ENCODE peak calls at places on chromosome 6, in eight cellular contexts. E is adrenal gland; T is stimulated activated CD8-positive, alpha-beta memory T cell treated with anti-CD3 and anti-CD28 coated beads, Interleukin-4, amount 100 ng/mL, for 24 hours; N is effector CD4-positive, alpha-beta T cell; S is NCI-H345; I is GM19239; Z is HTR-8/SVneo; G is anterior cingulate cortex. Q is an unnamed sample.

GRCh38 chr6:141370438-141370837 is 762.3 kb upstream of the GJE1 start:
- DNase-seq in E (no peak), T (no peak), N (no peak), S (no peak), I (no peak), Z (no peak), G (no peak), Q (no peak)

GRCh38 chr6:130965657-130966056 is 97.4 kb downstream of the EPB41L2 start:
- DNase-seq in E (no peak), T (no peak), N (no peak), S (no peak), I (no peak), Z (no peak), G (no peak), Q (no peak)

GRCh38 chr6:170116643-170117042 is 174.2 kb downstream of the DLL1 start:
- DNase-seq in E (no peak), T (no peak), N (no peak), S (no peak), I (no peak), Z (no peak), G (no peak), Q (no peak)

GRCh38 chr6:68689910-68690309 is 54.8 kb downstream of the ADGRB3 start:
- DNase-seq in E (no peak), T (no peak), N (no peak), S (peak), I (no peak), Z (no peak), G (no peak), Q (no peak)

GRCh38 chr6:163485388-163485851 is 70.9 kb downstream of the QKI start:
- DNase-seq in E (no peak), T (no peak), N (no peak), S (no peak), I (no peak), Z (no peak), G (no peak), Q (no peak)

GRCh38 chr6:131597448-131597847 is 24.4 kb downstream of the ARG1 start:
- DNase-seq in E (no peak), T (no peak), N (no peak), S (no peak), I (no peak), Z (peak), G (no peak), Q (peak)

GRCh38 chr6:156865019-156865629 is 87.9 kb downstream of the ARID1B start:
- DNase-seq in E (no peak), T (no peak), N (no peak), S (no peak), I (no peak), Z (no peak), G (no peak), Q (no peak)

GRCh38 chr6:149410557-149410956 is 10.5 kb downstream of the SUMO4 start:
- DNase-seq in E (no peak), T (no peak), N (no peak), S (no peak), I (no peak), Z (no peak), G (no peak), Q (no peak)

GRCh38 chr6:105137388-105137787 is 42.4 kb downstream of the POPDC3 start:
- DNase-seq in E (no peak), T (no peak), N (no peak), S (no peak), I (no peak), Z (peak), G (no peak), Q (no peak)

GRCh38 chr6:15588966-15589634 is 73.7 kb downstream of the DTNBP1 start:
- DNase-seq in E (no peak), T (no peak), N (no peak), S (no peak), I (no peak), Z (no peak), G (no peak), Q (peak)

GRCh38 chr6:44094403-44095242 is 32.6 kb downstream of the MRPL14 start:
- DNase-seq in E (no peak), T (no peak), N (no peak), S (no peak), I (no peak), Z (no peak), G (no peak), Q (no peak)

GRCh38 chr6:158303210-158303731 is 9.0 kb upstream of the TULP4 start:
- DNase-seq in E (no peak), T (no peak), N (no peak), S (no peak), I (no peak), Z (no peak), G (no peak), Q (no peak)

GRCh38 chr6:106975699-106976032 is 1.1 kb upstream of the CD24 start:
- DNase-seq in E (no peak), T (no peak), N (no peak), S (no peak), I (no peak), Z (no peak), G (no peak), Q (peak)

GRCh38 chr6:165052561-165053500 is 256.6 kb downstream of the C6orf118 start:
- DNase-seq in E (no peak), T (no peak), N (no peak), S (no peak), I (no peak), Z (no peak), G (no peak), Q (no peak)

GRCh38 chr6:18214003-18214402 is 50.3 kb downstream of the DEK start:
- DNase-seq in E (no peak), T (no peak), N (no peak), S (no peak), I (no peak), Z (no peak), G (no peak), Q (no peak)

GRCh38 chr6:140609321-140609720 is 1234.9 kb upstream of the CITED2 start:
- DNase-seq in E (no peak), T (no peak), N (no peak), S (no peak), I (no peak), Z (no peak), G (no peak), Q (no peak)

GRCh38 chr6:131368077-131368911 is 204.7 kb upstream of the ARG1 start:
- DNase-seq in E (peak), T (no peak), N (no peak), S (peak), I (peak), Z (no peak), G (peak), Q (no peak)

GRCh38 chr6:96811136-96811535 is 26.1 kb downstream of the GPR63 start:
- DNase-seq in E (no peak), T (no peak), N (no peak), S (no peak), I (no peak), Z (no peak), G (no peak), Q (no peak)

GRCh38 chr6:136547336-136547735 is 2.9 kb downstream of the MAP7 start:
- DNase-seq in E (no peak), T (no peak), N (no peak), S (peak), I (no peak), Z (peak), G (no peak), Q (peak)

Q was measured in ACHN.